ENCODE peak calls at places on chromosomes 5 and 9, in ten cellular contexts. One of them, this sample, is unnamed.

GRCh38 chr5:77210091-77211012 is at the start of gene PDE8B:
- DNase-seq in HEK293T: no peak
- DNase-seq in astrocyte: no peak
- DNase-seq in brain microvascular endothelial cell: no peak
- DNase-seq in amygdala: no peak
- DNase-seq in HS-27A: no peak
- DNase-seq in PC-3: no peak
- DNase-seq in T-helper 2 cell: no peak
- DNase-seq in NCI-H774: no peak
- DNase-seq in CD8-positive, alpha-beta T cell: no peak
- DNase-seq in this sample: peak

GRCh38 chr9:106023455-106023854 is 329.1 kb downstream of the TMEM38B start:
- DNase-seq in HEK293T: no peak
- DNase-seq in T-helper 2 cell: no peak
- DNase-seq in amygdala: no peak
- DNase-seq in brain microvascular endothelial cell: no peak
- DNase-seq in PC-3: no peak
- DNase-seq in CD8-positive, alpha-beta T cell: no peak
- DNase-seq in HS-27A: no peak
- DNase-seq in astrocyte: no peak
- DNase-seq in NCI-H774: no peak
- DNase-seq in this sample: no peak

GRCh38 chr5:6431214-6432195 is 17.2 kb upstream of the UBE2QL1 start:
- DNase-seq in brain microvascular endothelial cell: no peak
- DNase-seq in HS-27A: no peak
- DNase-seq in PC-3: no peak
- DNase-seq in HEK293T: no peak
- DNase-seq in NCI-H774: no peak
- DNase-seq in CD8-positive, alpha-beta T cell: no peak
- DNase-seq in astrocyte: no peak
- DNase-seq in T-helper 2 cell: no peak
- DNase-seq in amygdala: no peak
- DNase-seq in this sample: no peak

GRCh38 chr5:157222506-157223230 is 42.0 kb downstream of the ITK start:
- DNase-seq in CD8-positive, alpha-beta T cell: no peak
- DNase-seq in amygdala: no peak
- DNase-seq in astrocyte: peak
- DNase-seq in HS-27A: no peak
- DNase-seq in brain microvascular endothelial cell: peak
- DNase-seq in HEK293T: no peak
- DNase-seq in PC-3: peak
- DNase-seq in T-helper 2 cell: no peak
- DNase-seq in NCI-H774: no peak
- DNase-seq in this sample: no peak

GRCh38 chr5:52786937-52787599 is 648 bp upstream of the ITGA1 start:
- DNase-seq in CD8-positive, alpha-beta T cell: no peak
- DNase-seq in HS-27A: no peak
- DNase-seq in amygdala: no peak
- DNase-seq in PC-3: no peak
- DNase-seq in NCI-H774: no peak
- DNase-seq in T-helper 2 cell: no peak
- DNase-seq in HEK293T: no peak
- DNase-seq in brain microvascular endothelial cell: no peak
- DNase-seq in astrocyte: no peak
- DNase-seq in this sample: no peak

GRCh38 chr5:32083981-32084430 is 90.1 kb downstream of the GOLPH3 start:
- DNase-seq in PC-3: no peak
- DNase-seq in CD8-positive, alpha-beta T cell: no peak
- DNase-seq in HEK293T: no peak
- DNase-seq in HS-27A: no peak
- DNase-seq in NCI-H774: no peak
- DNase-seq in T-helper 2 cell: no peak
- DNase-seq in brain microvascular endothelial cell: no peak
- DNase-seq in amygdala: no peak
- DNase-seq in astrocyte: no peak
- DNase-seq in this sample: no peak

GRCh38 chr5:179878222-179879002 is 19.8 kb upstream of the MRNIP start:
- DNase-seq in NCI-H774: no peak
- DNase-seq in PC-3: no peak
- DNase-seq in HS-27A: no peak
- DNase-seq in T-helper 2 cell: no peak
- DNase-seq in CD8-positive, alpha-beta T cell: no peak
- DNase-seq in brain microvascular endothelial cell: no peak
- DNase-seq in astrocyte: no peak
- DNase-seq in HEK293T: no peak
- DNase-seq in amygdala: no peak
- DNase-seq in this sample: no peak

GRCh38 chr9:124968238-124968637 is 27.4 kb upstream of the GOLGA1 start:
- DNase-seq in PC-3: no peak
- DNase-seq in NCI-H774: no peak
- DNase-seq in T-helper 2 cell: no peak
- DNase-seq in CD8-positive, alpha-beta T cell: no peak
- DNase-seq in astrocyte: no peak
- DNase-seq in brain microvascular endothelial cell: no peak
- DNase-seq in HEK293T: no peak
- DNase-seq in HS-27A: no peak
- DNase-seq in amygdala: no peak
- DNase-seq in this sample: no peak

GRCh38 chr5:59785701-59786100 is 107.8 kb downstream of the PDE4D start:
- DNase-seq in brain microvascular endothelial cell: no peak
- DNase-seq in astrocyte: peak
- DNase-seq in amygdala: no peak
- DNase-seq in HS-27A: no peak
- DNase-seq in CD8-positive, alpha-beta T cell: no peak
- DNase-seq in T-helper 2 cell: no peak
- DNase-seq in NCI-H774: no peak
- DNase-seq in HEK293T: no peak
- DNase-seq in PC-3: no peak
- DNase-seq in this sample: no peak

GRCh38 chr5:179060116-179061008 is at the start of gene ZNF354C:
- DNase-seq in astrocyte: peak
- DNase-seq in amygdala: peak
- DNase-seq in NCI-H774: peak
- DNase-seq in HS-27A: peak
- DNase-seq in PC-3: no peak
- DNase-seq in brain microvascular endothelial cell: peak
- DNase-seq in HEK293T: no peak
- DNase-seq in T-helper 2 cell: peak
- DNase-seq in CD8-positive, alpha-beta T cell: peak
- DNase-seq in this sample: peak

GRCh38 chr5:29262683-29263082 is 1930.8 kb upstream of the CDH6 start:
- DNase-seq in HS-27A: no peak
- DNase-seq in astrocyte: no peak
- DNase-seq in amygdala: no peak
- DNase-seq in PC-3: peak
- DNase-seq in brain microvascular endothelial cell: peak
- DNase-seq in T-helper 2 cell: no peak
- DNase-seq in HEK293T: no peak
- DNase-seq in NCI-H774: no peak
- DNase-seq in CD8-positive, alpha-beta T cell: no peak
- DNase-seq in this sample: no peak

GRCh38 chr9:72315089-72315509 is 49.9 kb downstream of the ZFAND5 start:
- DNase-seq in T-helper 2 cell: no peak
- DNase-seq in brain microvascular endothelial cell: no peak
- DNase-seq in NCI-H774: no peak
- DNase-seq in HEK293T: peak
- DNase-seq in amygdala: no peak
- DNase-seq in CD8-positive, alpha-beta T cell: no peak
- DNase-seq in PC-3: peak
- DNase-seq in astrocyte: peak
- DNase-seq in HS-27A: no peak
- DNase-seq in this sample: peak